ENCODE peak calls at places on chromosomes 3 and 15, in six cellular contexts. K, A, X, C, N and Z are unnamed samples.

GRCh38 chr15:33735637-33736247 is 232.6 kb upstream of the CHRM5 start:
- DNase-seq in K (peak; percentile 64), A (no peak), X (peak; percentile 46), C (no peak), N (peak; percentile 55), Z (no peak)

GRCh38 chr3:177295116-177295515 is 97.8 kb upstream of the TBL1XR1 start:
- DNase-seq in K (no peak), A (no peak), X (no peak), C (no peak), N (peak; percentile 88), Z (no peak)

GRCh38 chr15:83404143-83404542 is 43.0 kb upstream of the SH3GL3 start:
- DNase-seq in K (no peak), A (no peak), X (no peak), C (no peak), N (no peak), Z (no peak)

GRCh38 chr15:98369081-98369716 is 279.1 kb upstream of the IGF1R start:
- DNase-seq in K (no peak), A (no peak), X (no peak), C (no peak), N (no peak), Z (no peak)

GRCh38 chr3:132211896-132212295 is 105.3 kb upstream of the ACP3 start:
- DNase-seq in K (no peak), A (no peak), X (no peak), C (no peak), N (peak; percentile 62), Z (no peak)

GRCh38 chr3:14894085-14894484 is 53.3 kb upstream of the NR2C2 start:
- DNase-seq in K (no peak), A (no peak), X (no peak), C (no peak), N (no peak), Z (no peak)

GRCh38 chr15:65327651-65328393 is 23.3 kb downstream of the RNU5B-1 start:
- DNase-seq in K (no peak), A (no peak), X (no peak), C (no peak), N (no peak), Z (no peak)

GRCh38 chr3:117170112-117170511 is 460.5 kb downstream of the TUSC7 start:
- DNase-seq in K (no peak), A (no peak), X (no peak), C (no peak), N (no peak), Z (no peak)

GRCh38 chr3:17605032-17605431 is 137.4 kb downstream of the TBC1D5 start:
- DNase-seq in K (peak; percentile 75), A (no peak), X (peak; percentile 47), C (peak; percentile 35), N (peak; percentile 91), Z (no peak)

GRCh38 chr3:134104031-134104430 is 74.3 kb upstream of the SLCO2A1 start:
- DNase-seq in K (peak; percentile 32), A (no peak), X (no peak), C (no peak), N (peak; percentile 25), Z (no peak)

GRCh38 chr3:112128843-112129727 is 4.0 kb downstream of the GCSAM start:
- DNase-seq in K (peak; percentile 10), A (no peak), X (no peak), C (no peak), N (peak; percentile 67), Z (no peak)

GRCh38 chr3:14451844-14452533 is 49.6 kb downstream of the SLC6A6 start:
- DNase-seq in K (peak; percentile 92), A (peak; percentile 76), X (peak; percentile 91), C (peak; percentile 79), N (peak; percentile 63), Z (peak; percentile 55)

GRCh38 chr3:2484162-2485026 is 385.7 kb downstream of the CNTN4 start:
- DNase-seq in K (no peak), A (no peak), X (no peak), C (no peak), N (no peak), Z (no peak)

GRCh38 chr3:188166471-188166870 is 12.5 kb downstream of the LPP start:
- DNase-seq in K (no peak), A (no peak), X (no peak), C (no peak), N (no peak), Z (no peak)

GRCh38 chr15:80404719-80405553 is 754 bp downstream of the ARNT2 start:
- DNase-seq in K (no peak), A (peak; percentile 30), X (peak; percentile 65), C (no peak), N (no peak), Z (peak; percentile 37)

GRCh38 chr3:34260266-34260990 is 462.0 kb downstream of the PDCD6IP start:
- DNase-seq in K (peak; percentile 70), A (peak; percentile 37), X (peak; percentile 54), C (peak; percentile 6), N (peak; percentile 58), Z (peak; percentile 89)

GRCh38 chr3:129829640-129830039 is 63.9 kb downstream of the TMCC1 start:
- DNase-seq in K (peak; percentile 93), A (peak; percentile 30), X (peak; percentile 30), C (peak; percentile 48), N (peak; percentile 84), Z (no peak)

GRCh38 chr3:142209655-142210054 is 15.7 kb downstream of the GK5 start:
- DNase-seq in K (peak; percentile 96), A (peak; percentile 60), X (no peak), C (no peak), N (peak; percentile 74), Z (no peak)

GRCh38 chr15:52730163-52730562 is 51.0 kb upstream of the ATOSA start:
- DNase-seq in K (peak; percentile 60), A (no peak), X (no peak), C (peak; percentile 90), N (peak; percentile 89), Z (no peak)

GRCh38 chr3:63955036-63955650 is 43.0 kb upstream of the SCAANT1 start:
- DNase-seq in K (no peak), A (no peak), X (no peak), C (no peak), N (no peak), Z (no peak)

GRCh38 chr3:116005404-116005803 is 382.1 kb downstream of the GAP43 start:
- DNase-seq in K (peak; percentile 92), A (peak; percentile 28), X (no peak), C (peak; percentile 63), N (peak; percentile 97), Z (no peak)

GRCh38 chr3:69739204-69740102 is at the start of gene MITF:
- DNase-seq in K (peak; percentile 87), A (peak; percentile 92), X (peak; percentile 84), C (peak; percentile 55), N (peak; percentile 94), Z (peak; percentile 93)

GRCh38 chr15:48914717-48915116 is 36.8 kb downstream of the EID1 start:
- DNase-seq in K (no peak), A (no peak), X (no peak), C (no peak), N (no peak), Z (no peak)

GRCh38 chr15:32029862-32030781 is at the start of gene CHRNA7:
- DNase-seq in K (peak; percentile 6), A (no peak), X (peak; percentile 64), C (no peak), N (peak; percentile 27), Z (peak; percentile 64)

GRCh38 chr3:148191966-148192365 is 505.7 kb upstream of the AGTR1 start:
- DNase-seq in K (no peak), A (no peak), X (no peak), C (no peak), N (no peak), Z (no peak)

GRCh38 chr15:83912343-83912742 is 258.4 kb downstream of the ADAMTSL3 start:
- DNase-seq in K (no peak), A (no peak), X (no peak), C (no peak), N (no peak), Z (no peak)

GRCh38 chr3:193085655-193086054 is 155.4 kb upstream of the PLAAT1 start:
- DNase-seq in K (no peak), A (no peak), X (no peak), C (no peak), N (no peak), Z (no peak)

GRCh38 chr15:100772478-100773378 is 106.9 kb upstream of the ALDH1A3 start:
- DNase-seq in K (no peak), A (no peak), X (no peak), C (no peak), N (no peak), Z (no peak)

GRCh38 chr3:185630182-185630622 is 44.1 kb downstream of the SENP2 start:
- DNase-seq in K (peak; percentile 66), A (peak; percentile 53), X (no peak), C (no peak), N (peak; percentile 33), Z (peak; percentile 61)

GRCh38 chr15:71780349-71780976 is 29.9 kb upstream of the NR2E3 start:
- DNase-seq in K (peak; percentile 89), A (no peak), X (peak; percentile 84), C (peak; percentile 52), N (peak; percentile 56), Z (peak; percentile 23)

GRCh38 chr3:29067014-29067413 is 213.9 kb upstream of the RBMS3 start:
- DNase-seq in K (peak; percentile 9), A (no peak), X (no peak), C (no peak), N (peak; percentile 86), Z (no peak)

GRCh38 chr15:50358805-50359204 is 3.8 kb upstream of the GABPB1 start:
- DNase-seq in K (peak; percentile 59), A (no peak), X (peak; percentile 77), C (no peak), N (peak; percentile 54), Z (no peak)
- TF ChIP-seq CTCF in K (peak; percentile 55), A (no peak), X (peak; percentile 47), C (peak; percentile 53), N (peak; percentile 52), Z (no peak)

GRCh38 chr3:183577336-183577735 is 21.8 kb upstream of the KLHL6 start:
- DNase-seq in K (no peak), A (no peak), X (no peak), C (no peak), N (no peak), Z (no peak)
- H3K4me3 ChIP-seq in K (no peak overlapping the region), A (no peak overlapping the region), X (no peak overlapping the region), C (no peak overlapping the region), N (no peak overlapping the region), Z (no peak overlapping the region)

GRCh38 chr3:94234177-94234788 is 171.4 kb downstream of the NSUN3 start:
- DNase-seq in K (peak; percentile 54), A (no peak), X (peak; percentile 36), C (peak; percentile 4), N (peak; percentile 63), Z (no peak)
- TF ChIP-seq CTCF in K (peak; percentile 73), A (peak; percentile 19), X (peak; percentile 59), C (peak; percentile 55), N (peak; percentile 71), Z (peak; percentile 31)

DNA sequence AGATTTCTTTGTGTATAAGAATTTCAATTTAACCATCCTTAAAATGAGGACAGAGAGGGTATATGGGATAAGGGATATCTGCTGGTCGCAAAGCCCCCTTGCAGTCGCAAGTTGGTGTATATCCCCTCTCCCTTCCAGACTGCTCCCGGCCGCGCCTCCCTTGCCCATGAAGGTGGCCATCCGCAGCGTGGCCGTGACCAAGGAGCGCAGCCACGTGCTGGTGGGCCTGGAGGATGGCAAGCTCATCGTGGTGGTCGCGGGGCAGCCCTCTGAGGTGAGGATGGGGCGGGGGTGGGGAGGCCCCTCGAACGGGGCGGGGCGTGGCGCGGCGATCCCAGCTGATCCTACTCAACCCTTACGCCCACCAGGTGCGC is 29.4 kb downstream of the NBEAL2 start:
- DNase-seq in K (no peak), A (no peak), X (no peak), C (no peak), N (no peak), Z (no peak)
- H3K4me3 ChIP-seq in K (peak overlapping the region; percentile 50), A (peak overlapping the region; percentile 62), X (no peak overlapping the region), C (peak overlapping the region; percentile 38), N (peak overlapping the region; percentile 11), Z (no peak overlapping the region)

GRCh38 chr3:77348244-77348855 is 308.5 kb downstream of the ROBO2 start:
- DNase-seq in K (peak; percentile 20), A (no peak), X (no peak), C (peak; percentile 7), N (peak; percentile 42), Z (no peak)
- TF ChIP-seq CTCF in K (peak; percentile 36), A (no peak), X (no peak), C (peak; percentile 20), N (peak; percentile 47), Z (no peak)